ENCODE peak calls at places on chromosome 19, in six cellular contexts. A is upper lobe of left lung, W is IMR-90, K is uterus, C is endothelial cell of umbilical vein, T is gastrocnemius medialis. G is an unnamed sample.
A peak's percentile ranks its signal among the peaks of the same experiment; 100 is the strongest.

GRCh38 chr19:14497347-14497921 is 1.5 kb upstream of the GIPC1 start:
- DNase-seq in C (peak; percentile 59), K (no peak), W (no peak), T (peak; percentile 33), A (peak; percentile 75), G (no peak)

GRCh38 chr19:31592456-31592855 is 243.2 kb upstream of the TSHZ3 start:
- DNase-seq in K (no peak), C (no peak), W (no peak), T (no peak), A (no peak), G (no peak)

GRCh38 chr19:1066748-1067340 is at the start of gene ARHGAP45:
- DNase-seq in A (peak; percentile 69), T (no peak), K (no peak), C (no peak), W (no peak), G (no peak)

GRCh38 chr19:18465214-18465963 is 27.5 kb upstream of the ISYNA1 start:
- DNase-seq in T (peak; percentile 47), C (no peak), A (no peak), W (no peak), K (no peak), G (no peak)

GRCh38 chr19:51439021-51439465 is 19.2 kb downstream of the SIGLEC8 start:
- DNase-seq in T (no peak), K (no peak), A (no peak), C (no peak), W (no peak), G (no peak)

GRCh38 chr19:47507031-47507430 is 7.8 kb downstream of the NAPA start:
- DNase-seq in K (no peak), C (no peak), A (no peak), T (peak; percentile 73), W (no peak), G (no peak)

GRCh38 chr19:35816262-35816661 is 3.6 kb upstream of the PRODH2 start:
- DNase-seq in A (no peak), C (no peak), W (no peak), T (no peak), K (no peak), G (no peak)

GRCh38 chr19:5099822-5100221 is 130.9 kb downstream of the KDM4B start:
- DNase-seq in T (no peak), A (no peak), C (no peak), K (no peak), W (no peak), G (no peak)

GRCh38 chr19:43469160-43469480 is 3.7 kb upstream of the LYPD3 start:
- DNase-seq in K (no peak), T (no peak), W (no peak), A (no peak), C (no peak), G (no peak)

GRCh38 chr19:53908106-53908932 is 759 bp upstream of the CACNG7 start:
- DNase-seq in W (peak; percentile 40), T (peak; percentile 23), K (no peak), A (peak; percentile 23), C (peak; percentile 31), G (no peak)

GRCh38 chr19:51743405-51743804 is 8.3 kb downstream of the FPR1 start:
- DNase-seq in A (no peak), W (no peak), K (no peak), C (no peak), T (no peak), G (no peak)

GRCh38 chr19:8220481-8220880 is 11.3 kb downstream of the CERS4 start:
- DNase-seq in A (no peak), T (no peak), W (no peak), C (no peak), K (no peak), G (no peak)

GRCh38 chr19:3506384-3507340 is 551 bp downstream of the FZR1 start:
- DNase-seq in T (peak; percentile 32), K (peak; percentile 54), A (peak; percentile 30), C (peak; percentile 14), W (no peak), G (no peak)

GRCh38 chr19:54391589-54392061 is 23.6 kb upstream of the TTYH1 start:
- DNase-seq in K (no peak), T (no peak), A (no peak), W (no peak), C (no peak), G (no peak)

DNA sequence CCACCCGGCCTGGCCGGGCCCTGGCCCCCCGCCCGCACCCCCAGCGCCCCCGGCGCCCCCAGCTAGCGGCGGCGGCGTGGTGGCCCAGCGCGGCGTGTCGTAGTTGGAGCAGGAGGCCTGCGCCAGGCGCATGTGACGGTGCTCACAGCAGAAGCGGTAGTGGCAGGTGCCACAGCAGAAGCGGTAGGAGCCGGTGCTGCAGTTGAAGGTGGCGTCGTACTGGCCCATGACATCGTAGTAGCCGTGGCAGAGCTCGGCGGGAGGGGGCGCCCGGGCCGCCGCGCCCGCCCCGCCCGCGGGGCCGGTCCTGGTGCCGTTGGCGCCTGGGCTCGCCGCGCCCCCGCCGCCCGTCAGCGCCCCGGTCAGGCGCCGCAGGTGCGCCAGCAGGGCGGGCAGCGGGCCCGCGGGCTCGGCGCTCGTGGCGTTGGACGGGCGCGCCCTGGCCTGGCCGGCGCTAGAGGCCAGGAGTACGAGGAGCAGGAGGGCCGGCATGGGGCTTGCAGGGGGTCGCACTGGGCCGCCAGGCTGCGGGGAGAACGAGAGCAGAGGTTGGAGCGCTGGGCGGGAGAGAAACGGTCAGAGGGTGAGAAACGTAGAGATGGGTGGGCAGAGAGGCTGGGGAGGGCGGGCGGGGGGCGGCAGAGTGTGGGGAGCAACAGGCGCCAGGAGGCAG is 592 bp downstream of the SHISA7 start:
- DNase-seq in C (no peak), W (no peak), A (no peak), K (no peak), T (no peak), G (no peak)
- H3K27me3 ChIP-seq in C (peaks cover 45% of the 10 kb centered on the region), W (peaks cover 71% of the 10 kb centered on the region), A (peaks cover 22% of the 10 kb centered on the region), K (peaks cover 17% of the 10 kb centered on the region), T (peaks cover 83% of the 10 kb centered on the region), G (peaks cover 89% of the 10 kb centered on the region)

DNA sequence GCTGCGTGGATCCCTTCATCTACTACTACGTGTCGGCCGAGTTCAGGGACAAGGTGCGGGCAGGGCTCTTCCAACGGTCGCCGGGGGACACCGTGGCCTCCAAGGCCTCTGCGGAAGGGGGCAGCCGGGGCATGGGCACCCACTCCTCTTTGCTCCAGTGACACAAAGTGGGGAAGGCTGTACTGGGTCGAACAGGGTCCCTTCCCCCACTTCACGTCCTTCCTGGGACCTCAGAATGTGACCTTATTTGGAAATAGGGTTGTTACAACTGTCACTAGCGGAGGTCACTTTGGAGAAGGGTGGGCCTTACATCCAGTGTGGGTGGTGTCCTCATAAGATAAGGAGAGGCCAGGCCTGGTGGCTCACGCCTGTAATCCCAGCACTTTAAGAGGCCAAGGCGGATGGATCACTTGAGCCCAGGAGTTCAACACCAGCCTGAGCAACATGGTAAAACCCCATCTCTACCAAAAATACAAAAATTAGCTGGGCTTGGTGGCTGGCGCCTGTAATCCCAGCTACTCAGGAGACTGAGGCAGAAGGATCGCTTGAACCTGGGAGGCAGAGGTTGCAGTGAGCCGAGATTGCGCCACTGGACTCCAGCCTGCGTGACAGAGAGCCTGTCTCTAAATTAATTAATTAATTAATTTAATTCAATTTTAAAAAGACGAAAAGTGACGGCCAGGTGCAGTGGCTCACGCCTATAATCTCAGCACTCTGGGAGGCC is 1.8 kb downstream of the F2RL3 start:
- DNase-seq in A (no peak), T (no peak), W (no peak), C (no peak), K (no peak), G (no peak)
- TF ChIP-seq POLR2A in A (no peak), T (no peak), W (no peak), C (no peak), K (no peak), G (no peak)

GRCh38 chr19:10553943-10554381 is 10.3 kb downstream of the ATG4D start:
- DNase-seq in W (no peak), T (no peak), K (no peak), C (no peak), A (peak; percentile 29), G (no peak)

GRCh38 chr19:10553087-10553667 is 9.5 kb downstream of the ATG4D start:
- DNase-seq in K (no peak), C (no peak), W (no peak), A (no peak), T (no peak), G (no peak)

GRCh38 chr19:10557603-10558197 is 8.1 kb downstream of the KRI1 start:
- DNase-seq in T (no peak), K (no peak), C (no peak), A (no peak), W (no peak), G (no peak)

GRCh38 chr19:10554760-10555612 is 10.8 kb downstream of the KRI1 start:
- DNase-seq in T (no peak), C (no peak), A (no peak), K (no peak), W (no peak), G (no peak)

DNA sequence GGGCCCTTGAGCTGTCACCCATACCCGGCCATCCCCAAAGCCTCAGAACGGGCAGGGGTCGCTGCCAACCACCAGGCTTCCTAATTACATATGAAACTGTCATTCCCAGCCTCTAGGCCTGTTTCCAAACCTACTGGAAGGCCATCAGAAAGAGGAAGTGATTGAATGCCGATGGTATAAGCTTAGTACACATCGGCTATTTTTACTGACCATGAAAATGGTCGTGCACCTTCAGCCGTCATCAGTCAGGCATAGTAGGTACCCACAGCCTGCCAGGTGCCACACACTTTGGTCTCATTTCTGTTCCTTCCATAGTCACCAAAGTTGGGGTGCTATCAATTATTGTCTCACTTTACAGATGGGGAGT is 10.2 kb downstream of the KRI1 start:
- DNase-seq in C (no peak), K (no peak), W (no peak), A (no peak), T (no peak), G (no peak)
- H3K27me3 ChIP-seq in C (no peaks in the 10 kb centered on the region), K (no peaks in the 10 kb centered on the region), W (no peaks in the 10 kb centered on the region), A (no peaks in the 10 kb centered on the region), T (no peaks in the 10 kb centered on the region), G (no peaks in the 10 kb centered on the region)

DNA sequence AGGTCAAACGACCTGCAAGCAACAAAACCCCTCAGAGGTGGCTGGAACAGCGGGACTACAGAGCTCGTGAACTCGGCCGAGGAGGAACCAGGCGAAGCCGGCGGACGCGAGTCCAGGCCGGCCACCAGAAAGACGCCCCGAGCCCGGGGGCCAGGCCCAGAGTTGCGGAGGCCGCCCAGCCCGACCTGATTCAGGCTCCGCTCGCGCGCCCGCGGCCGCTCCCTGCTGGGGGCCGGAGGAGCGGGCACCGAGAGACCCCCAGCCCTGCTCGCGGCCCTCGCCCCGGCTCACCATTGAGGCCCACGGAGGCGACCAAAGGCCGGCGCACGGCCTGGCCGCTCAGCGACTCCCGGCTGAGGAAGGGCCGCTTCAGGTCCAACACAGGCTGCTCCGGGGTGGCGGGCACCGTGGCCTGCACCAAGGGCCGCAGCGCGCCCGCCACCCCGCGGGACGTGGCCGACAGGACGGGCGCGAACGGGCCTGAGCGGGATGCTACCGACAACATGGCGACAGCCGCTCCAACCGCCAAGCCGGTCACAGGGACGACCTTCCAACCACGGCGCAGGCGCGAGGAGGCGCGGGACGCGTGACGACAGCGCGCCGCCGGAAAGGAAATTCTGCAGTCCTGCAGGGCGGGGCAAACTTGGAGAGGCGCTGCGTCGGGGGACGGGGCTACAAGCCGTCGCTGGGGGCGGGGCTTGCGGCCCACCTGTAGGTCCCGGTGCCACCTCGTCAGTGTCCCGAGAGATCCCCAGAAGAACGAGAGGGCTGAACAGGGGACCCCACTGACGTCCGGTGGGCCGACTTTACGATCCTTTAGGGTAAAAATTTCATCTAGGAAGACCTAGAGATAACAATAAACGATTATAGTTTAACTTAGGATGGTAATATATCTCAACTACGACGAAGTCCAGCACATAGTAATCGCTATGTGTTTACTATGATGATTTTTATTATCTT is at the start of gene UQCRFS1:
- DNase-seq in T (peak; percentile 94), W (peak; percentile 89), K (peak; percentile 90), A (peak; percentile 95), C (peak; percentile 95), G (peak; percentile 95)
- TF ChIP-seq POLR2A in T (peak; percentile 97), W (peak; percentile 64), K (peak; percentile 84), A (peak; percentile 92), C (no peak), G (peak; percentile 89)

GRCh38 chr19:9981406-9982260 is 28.7 kb downstream of the COL5A3 start:
- DNase-seq in C (no peak), K (no peak), W (no peak), A (no peak), T (no peak), G (no peak)
- H3K27me3 ChIP-seq in C (no peaks in the 10 kb centered on the region), K (no peaks in the 10 kb centered on the region), W (no peaks in the 10 kb centered on the region), A (no peaks in the 10 kb centered on the region), T (no peaks in the 10 kb centered on the region), G (no peaks in the 10 kb centered on the region)